ENCODE peak calls at places on chromosomes 11 and 22, in eight cellular contexts. G is MM.1S, A is neural progenitor cell, L is HCT116, I is PC-3, H is GM23338, W is OCI-LY7, S is hepatocyte. O is an unnamed sample.

GRCh38 chr11:37718431-37718999 is 1120.5 kb upstream of the RAG2 start:
- DNase-seq in A (no peak), L (no peak), G (no peak), W (no peak), H (no peak), I (no peak), S (peak), O (no peak)

GRCh38 chr11:117378966-117379865 is 51.6 kb downstream of the CEP164 start:
- DNase-seq in H (no peak), G (no peak), I (no peak), S (no peak), W (no peak), A (no peak), L (no peak), O (peak)

GRCh38 chr11:111360150-111361043 is 18.7 kb downstream of the POU2AF1 start:
- DNase-seq in L (no peak), S (peak), I (no peak), A (no peak), H (no peak), G (no peak), W (peak), O (no peak)

GRCh38 chr11:68689737-68690625 is 5.6 kb downstream of the GAL start:
- DNase-seq in W (no peak), A (no peak), S (no peak), G (no peak), I (no peak), H (no peak), L (no peak), O (no peak)

GRCh38 chr11:113954235-113954634 is 20.7 kb upstream of the HTR3A start:
- DNase-seq in W (no peak), S (no peak), L (no peak), G (no peak), A (no peak), I (no peak), H (no peak), O (no peak)

GRCh38 chr11:46249103-46249942 is 28.1 kb upstream of the CREB3L1 start:
- DNase-seq in H (no peak), W (no peak), I (no peak), L (no peak), G (no peak), S (no peak), A (no peak), O (no peak)

GRCh38 chr11:126416542-126417090 is 61.1 kb downstream of the ST3GAL4 start:
- DNase-seq in G (peak), I (no peak), W (peak), A (peak), S (peak), L (no peak), H (peak), O (peak)

GRCh38 chr22:47322854-47323253 is 560.4 kb downstream of the TBC1D22A start:
- DNase-seq in G (no peak), S (no peak), W (no peak), I (peak), A (no peak), H (no peak), L (no peak), O (no peak)

GRCh38 chr22:32531955-32532818 is 57.6 kb downstream of the FBXO7 start:
- DNase-seq in I (no peak), A (peak), L (no peak), S (peak), H (peak), W (no peak), G (no peak), O (peak)

GRCh38 chr11:71563401-71563800 is 2.0 kb upstream of the KRTAP5-10 start:
- DNase-seq in G (peak), I (peak), A (peak), H (peak), S (peak), L (peak), W (peak), O (peak)

GRCh38 chr22:37485006-37485713 is 1.0 kb downstream of the MFNG start:
- DNase-seq in G (peak), S (no peak), W (peak), L (no peak), H (no peak), A (no peak), I (no peak), O (no peak)

GRCh38 chr11:121473064-121473777 is 20.5 kb upstream of the SORL1-AS1 start:
- DNase-seq in A (no peak), W (no peak), S (no peak), L (no peak), H (no peak), I (no peak), G (no peak), O (no peak)

GRCh38 chr22:42376721-42377177 is 55.5 kb downstream of the NFAM1 start:
- DNase-seq in S (peak), W (no peak), A (peak), H (peak), G (no peak), I (no peak), L (no peak), O (peak)

GRCh38 chr22:42963231-42963595 is 51.7 kb downstream of the PACSIN2 start:
- DNase-seq in W (no peak), I (no peak), A (no peak), H (no peak), L (no peak), S (no peak), G (no peak), O (no peak)

GRCh38 chr11:66720223-66720898 is 8.7 kb downstream of the SPTBN2 start:
- DNase-seq in W (no peak), G (no peak), L (peak), S (peak), H (peak), A (peak), I (peak), O (peak)

GRCh38 chr11:65112551-65113360 is 1.1 kb downstream of the TM7SF2 start:
- DNase-seq in G (peak), S (peak), I (peak), W (peak), H (peak), L (no peak), A (peak), O (peak)

GRCh38 chr11:130677486-130678153 is 229.2 kb downstream of the ADAMTS15 start:
- DNase-seq in I (peak), S (peak), A (peak), G (no peak), L (no peak), H (peak), W (no peak), O (no peak)

GRCh38 chr11:95652002-95652472 is 137.5 kb downstream of the FAM76B start:
- DNase-seq in H (no peak), G (no peak), A (no peak), L (no peak), W (no peak), I (no peak), S (no peak), O (peak)

GRCh38 chr22:26470807-26471206 is 12.8 kb downstream of the HPS4 start:
- DNase-seq in L (no peak), H (no peak), W (no peak), G (no peak), S (no peak), A (no peak), I (no peak), O (no peak)

GRCh38 chr11:501683-502287 is 5.3 kb downstream of the RNH1 start:
- DNase-seq in W (no peak), H (no peak), I (no peak), A (no peak), L (no peak), S (no peak), G (no peak), O (no peak)

GRCh38 chr11:120601566-120601965 is 90.0 kb downstream of the GRIK4 start:
- DNase-seq in L (no peak), G (no peak), A (no peak), S (no peak), I (peak), W (no peak), H (no peak), O (no peak)

GRCh38 chr11:66168289-66168688 is 98.2 kb downstream of the PACS1 start:
- DNase-seq in S (no peak), I (no peak), H (no peak), A (no peak), G (no peak), W (no peak), L (no peak), O (no peak)

GRCh38 chr11:124109377-124109776 is 5.9 kb upstream of the VWA5A start:
- DNase-seq in W (no peak), A (no peak), S (no peak), H (no peak), I (no peak), G (no peak), L (no peak), O (no peak)

GRCh38 chr22:43230983-43231723 is 44.2 kb upstream of the TTLL12 start:
- DNase-seq in S (peak), H (peak), G (peak), L (peak), A (peak), I (peak), W (peak), O (peak)

GRCh38 chr11:101862410-101863233 is 52.2 kb upstream of the CEP126 start:
- DNase-seq in G (no peak), I (peak), L (peak), H (peak), A (peak), W (peak), S (peak), O (peak)

GRCh38 chr22:48572951-48573350 is 1254.7 kb downstream of the BRD1 start:
- DNase-seq in A (no peak), H (no peak), S (no peak), I (no peak), W (no peak), L (no peak), G (no peak), O (no peak)

GRCh38 chr22:48576333-48577013 is 1251.2 kb downstream of the BRD1 start:
- DNase-seq in I (no peak), G (no peak), W (no peak), A (peak), H (peak), L (no peak), S (peak), O (peak)

GRCh38 chr22:48575567-48576332 is 1251.9 kb downstream of the BRD1 start:
- DNase-seq in I (no peak), H (no peak), G (no peak), S (peak), A (peak), W (no peak), L (no peak), O (peak)

GRCh38 chr22:48573766-48574165 is 1253.9 kb downstream of the BRD1 start:
- DNase-seq in S (no peak), G (no peak), I (no peak), W (no peak), L (no peak), H (no peak), A (no peak), O (no peak)

GRCh38 chr22:48574776-48575566 is 1252.7 kb downstream of the BRD1 start:
- DNase-seq in A (peak), I (no peak), L (no peak), G (peak), W (no peak), H (peak), S (peak), O (peak)
- TF ChIP-seq CTCF in A (peak), I (no peak), L (no peak), G (peak), W (no peak), H (no peak), S (peak), O (no peak)

GRCh38 chr22:39808087-39808486 is 85.5 kb downstream of the ENTHD1 start:
- DNase-seq in I (peak), L (peak), H (peak), A (peak), S (no peak), G (no peak), W (peak), O (peak)
- TF ChIP-seq EZH2phosphoT487 in I (no peak), L (no peak), H (no peak), A (no peak), S (no peak), G (no peak), W (no peak), O (no peak)

DNA sequence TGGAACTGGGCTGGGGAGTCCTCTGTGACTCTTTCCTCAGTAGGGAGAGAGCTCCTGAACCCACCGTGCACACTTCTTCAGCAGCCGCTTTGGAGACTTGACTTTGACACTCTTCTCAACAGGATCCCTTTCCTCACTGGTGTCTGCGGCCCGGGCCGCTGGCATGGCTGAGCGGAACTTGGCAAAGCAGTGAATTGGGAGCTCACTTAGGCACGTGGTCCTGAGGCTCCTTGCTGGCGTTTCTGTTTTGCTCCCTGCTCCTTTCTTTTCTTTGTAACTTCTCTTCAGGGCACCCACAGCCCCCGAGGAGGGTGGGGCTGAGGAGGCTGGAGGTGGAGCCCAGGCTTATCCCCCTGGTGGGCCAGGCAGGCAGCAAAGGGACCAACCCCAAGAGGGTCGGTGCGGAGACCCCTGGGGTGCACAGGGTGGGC is 8.4 kb upstream of the KCNQ1OT1 start:
- DNase-seq in W (no peak), S (no peak), A (no peak), L (no peak), G (no peak), H (no peak), I (no peak), O (no peak)
- TF ChIP-seq CTCF in W (no peak), S (no peak), A (no peak), L (no peak), G (no peak), H (no peak), I (no peak), O (no peak)

GRCh38 chr11:9265211-9266131 is at the start of gene DENND5A:
- DNase-seq in A (peak), H (peak), L (peak), G (no peak), W (peak), S (peak), I (peak), O (peak)

GRCh38 chr11:9266926-9267325 is 1.8 kb upstream of the DENND5A start:
- DNase-seq in L (no peak), I (no peak), G (no peak), S (no peak), W (no peak), A (no peak), H (no peak), O (no peak)

GRCh38 chr11:9267680-9268079 is 2.5 kb upstream of the DENND5A start:
- DNase-seq in H (peak), S (no peak), G (no peak), I (no peak), A (no peak), L (no peak), W (no peak), O (no peak)

GRCh38 chr11:9264381-9265210 is 554 bp downstream of the DENND5A start:
- DNase-seq in H (peak), A (peak), S (peak), I (peak), W (no peak), G (no peak), L (no peak), O (peak)

DNA sequence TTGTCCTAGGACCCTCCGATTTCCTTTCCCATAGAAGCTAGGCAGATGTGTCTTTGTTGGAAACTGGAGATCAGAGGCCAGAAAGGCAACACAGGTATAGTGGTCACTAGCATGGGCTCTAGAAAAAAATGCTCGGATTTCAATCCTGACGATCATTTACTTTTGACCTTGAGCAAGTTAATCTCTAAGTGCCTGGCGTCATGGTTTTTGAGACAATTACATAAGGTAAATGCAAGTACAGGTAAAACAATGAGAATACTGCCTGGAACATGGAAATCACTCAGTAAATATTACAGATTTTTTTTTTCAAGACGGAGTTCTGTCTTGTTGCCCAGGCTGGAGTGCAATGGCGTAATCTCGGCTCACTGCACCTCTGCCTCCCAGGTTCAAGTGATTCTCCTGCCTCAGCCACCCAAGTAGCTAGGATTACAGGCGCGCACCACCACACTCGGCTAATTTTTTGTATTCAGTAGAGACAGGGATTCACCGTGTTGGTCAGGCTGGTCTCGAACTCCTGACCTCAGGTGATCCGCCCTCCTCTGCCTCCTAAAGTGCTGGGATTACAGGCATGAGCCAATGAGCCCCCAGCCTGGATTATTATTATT is 1.1 kb upstream of the DENND5A start:
- DNase-seq in A (no peak), L (no peak), W (no peak), S (peak), G (no peak), H (no peak), I (no peak), O (no peak)
- TF ChIP-seq EZH2phosphoT487 in A (no peak), L (no peak), W (no peak), S (no peak), G (no peak), H (no peak), I (no peak), O (no peak)

O was measured in SK-N-SH.